ENCODE peak calls at places on chromosome 20, in ten cellular contexts. G, B, C, X, N, V, J, T, E and M are unnamed samples. For H3K9me3, the result is how much of the 10 kb centered on the place peaks cover.

GRCh38 chr20:37804584-37805566 is 98.1 kb upstream of the VSTM2L start:
- DNase-seq in G (no peak), B (no peak), C (peak), X (no peak), N (no peak), V (no peak), J (no peak), T (no peak), E (peak), M (no peak)

GRCh38 chr20:10848810-10849370 is 175.1 kb upstream of the JAG1 start:
- DNase-seq in G (no peak), B (no peak), C (peak), X (peak), N (no peak), V (peak), J (peak), T (no peak), E (peak), M (no peak)

GRCh38 chr20:38246357-38247165 is 14.0 kb downstream of the KIAA1755 start:
- DNase-seq in G (no peak), B (no peak), C (no peak), X (no peak), N (no peak), V (no peak), J (no peak), T (no peak), E (no peak), M (peak)

GRCh38 chr20:49646528-49646927 is 67.2 kb downstream of the B4GALT5 start:
- DNase-seq in G (no peak), B (no peak), C (no peak), X (no peak), N (no peak), V (no peak), J (no peak), T (no peak), E (no peak), M (no peak)

GRCh38 chr20:4666001-4666470 is 55.7 kb upstream of the PRND start:
- DNase-seq in G (no peak), B (no peak), C (peak), X (peak), N (no peak), V (no peak), J (no peak), T (no peak), E (peak), M (no peak)

GRCh38 chr20:11935754-11936551 is 18.3 kb downstream of the BTBD3 start:
- DNase-seq in G (no peak), B (no peak), C (no peak), X (no peak), N (no peak), V (no peak), J (no peak), T (no peak), E (no peak), M (no peak)

GRCh38 chr20:603116-603640 is 6.9 kb downstream of the TCF15 start:
- DNase-seq in G (no peak), B (no peak), C (no peak), X (no peak), N (no peak), V (no peak), J (no peak), T (no peak), E (no peak), M (peak)

GRCh38 chr20:19850190-19850533 is 92.1 kb downstream of the RIN2 start:
- DNase-seq in G (no peak), B (no peak), C (peak), X (no peak), N (no peak), V (no peak), J (no peak), T (no peak), E (no peak), M (no peak)

GRCh38 chr20:24393903-24394302 is 75.5 kb upstream of the SYNDIG1 start:
- DNase-seq in G (no peak), B (no peak), C (no peak), X (no peak), N (peak), V (no peak), J (no peak), T (no peak), E (no peak), M (no peak)

GRCh38 chr20:19631410-19631809 is 126.6 kb upstream of the RIN2 start:
- DNase-seq in G (no peak), B (peak), C (peak), X (no peak), N (peak), V (no peak), J (no peak), T (no peak), E (no peak), M (peak)

GRCh38 chr20:32484221-32485125 is 100.7 kb downstream of the NOL4L start:
- DNase-seq in G (no peak), B (peak), C (no peak), X (no peak), N (no peak), V (peak), J (no peak), T (no peak), E (peak), M (peak)

GRCh38 chr20:21702553-21703467 is 2.7 kb upstream of the PAX1 start:
- DNase-seq in G (peak), B (no peak), C (peak), X (peak), N (no peak), V (peak), J (no peak), T (no peak), E (peak), M (peak)

GRCh38 chr20:39777610-39778009 is 815.5 kb downstream of the DHX35 start:
- DNase-seq in G (no peak), B (no peak), C (no peak), X (no peak), N (no peak), V (no peak), J (no peak), T (no peak), E (no peak), M (no peak)

GRCh38 chr20:16100767-16101166 is 472.5 kb downstream of the KIF16B start:
- DNase-seq in G (no peak), B (no peak), C (no peak), X (no peak), N (no peak), V (no peak), J (no peak), T (no peak), E (no peak), M (peak)

GRCh38 chr20:52845044-52845443 is 127.1 kb upstream of the TSHZ2 start:
- DNase-seq in G (no peak), B (no peak), C (no peak), X (no peak), N (no peak), V (no peak), J (no peak), T (no peak), E (no peak), M (no peak)

GRCh38 chr20:14580426-14581074 is 243.1 kb upstream of the FLRT3 start:
- DNase-seq in G (no peak), B (no peak), C (no peak), X (no peak), N (no peak), V (no peak), J (no peak), T (no peak), E (no peak), M (no peak)

GRCh38 chr20:53723621-53724020 is 130.0 kb upstream of the ZNF217 start:
- DNase-seq in G (no peak), B (no peak), C (no peak), X (no peak), N (no peak), V (no peak), J (no peak), T (no peak), E (no peak), M (no peak)

GRCh38 chr20:44990957-44991356 is 24.6 kb downstream of the STK4 start:
- DNase-seq in G (no peak), B (no peak), C (no peak), X (no peak), N (no peak), V (no peak), J (no peak), T (no peak), E (no peak), M (no peak)

GRCh38 chr20:38804682-38805501 is 605 bp upstream of the PPP1R16B start:
- DNase-seq in G (peak), B (peak), C (peak), X (no peak), N (no peak), V (no peak), J (peak), T (no peak), E (peak), M (peak)

GRCh38 chr20:51002633-51003032 is 20.3 kb downstream of the KCNG1 start:
- DNase-seq in G (no peak), B (no peak), C (no peak), X (no peak), N (no peak), V (no peak), J (no peak), T (no peak), E (no peak), M (no peak)

GRCh38 chr20:47686545-47686944 is 98.7 kb downstream of the SULF2 start:
- DNase-seq in G (no peak), B (no peak), C (no peak), X (peak), N (no peak), V (no peak), J (no peak), T (no peak), E (no peak), M (no peak)

GRCh38 chr20:48064929-48065328 is 279.6 kb upstream of the SULF2 start:
- DNase-seq in G (no peak), B (no peak), C (no peak), X (peak), N (no peak), V (no peak), J (no peak), T (no peak), E (no peak), M (no peak)

GRCh38 chr20:11569163-11569562 is 348.5 kb upstream of the BTBD3 start:
- DNase-seq in G (no peak), B (no peak), C (no peak), X (no peak), N (no peak), V (no peak), J (peak), T (no peak), E (no peak), M (no peak)

GRCh38 chr20:40628877-40629276 is 60.2 kb downstream of the MAFB start:
- DNase-seq in G (no peak), B (no peak), C (no peak), X (no peak), N (peak), V (no peak), J (no peak), T (no peak), E (no peak), M (no peak)

GRCh38 chr20:48818481-48818987 is 9.3 kb downstream of the PREX1 start:
- DNase-seq in G (no peak), B (no peak), C (no peak), X (no peak), N (no peak), V (no peak), J (no peak), T (no peak), E (peak), M (no peak)

GRCh38 chr20:22617160-22617559 is 32.8 kb upstream of the FOXA2 start:
- DNase-seq in G (no peak), B (peak), C (peak), X (no peak), N (peak), V (peak), J (no peak), T (no peak), E (no peak), M (peak)

GRCh38 chr20:40414843-40415615 is 274.0 kb downstream of the MAFB start:
- DNase-seq in G (no peak), B (peak), C (no peak), X (no peak), N (no peak), V (no peak), J (no peak), T (no peak), E (peak), M (peak)

GRCh38 chr20:14264869-14265268 is 72.5 kb downstream of the FLRT3 start:
- DNase-seq in G (no peak), B (no peak), C (no peak), X (peak), N (no peak), V (peak), J (no peak), T (no peak), E (no peak), M (no peak)

GRCh38 chr20:5156670-5157448 is 30.1 kb downstream of the CDS2 start:
- DNase-seq in G (no peak), B (no peak), C (no peak), X (peak), N (no peak), V (no peak), J (no peak), T (peak), E (no peak), M (no peak)

GRCh38 chr20:41017448-41018042 is 11.1 kb upstream of the TOP1 start:
- DNase-seq in G (no peak), B (no peak), C (no peak), X (no peak), N (no peak), V (no peak), J (no peak), T (no peak), E (no peak), M (no peak)

DNA sequence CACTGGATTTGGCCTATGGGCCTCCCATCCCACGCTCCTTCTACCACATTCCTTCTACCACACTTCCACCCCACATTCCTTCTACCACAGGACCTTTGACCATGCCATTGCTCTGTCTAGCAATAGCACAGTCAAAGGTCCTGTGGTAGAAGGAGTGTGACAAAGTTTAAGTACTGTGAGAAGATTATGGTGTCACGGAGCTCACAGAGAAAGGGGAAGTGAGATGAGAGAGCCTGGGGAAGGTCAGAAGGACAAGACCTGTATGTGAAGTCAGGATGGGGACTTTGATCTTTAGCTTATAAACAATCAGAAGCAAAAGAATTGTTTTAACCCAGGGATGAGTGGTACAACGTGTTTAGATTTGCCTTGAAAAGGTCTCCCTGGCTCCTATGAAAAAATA is 568.2 kb upstream of the CHD6 start:
- DNase-seq in G (no peak), B (no peak), C (no peak), X (no peak), N (no peak), V (no peak), J (no peak), T (no peak), E (no peak), M (no peak)
- H3K9me3 ChIP-seq in G (under half), B (under half), C (under half), X (under half), N (under half), V (under half), J (under half), T (under half), E (under half), M (under half)

DNA sequence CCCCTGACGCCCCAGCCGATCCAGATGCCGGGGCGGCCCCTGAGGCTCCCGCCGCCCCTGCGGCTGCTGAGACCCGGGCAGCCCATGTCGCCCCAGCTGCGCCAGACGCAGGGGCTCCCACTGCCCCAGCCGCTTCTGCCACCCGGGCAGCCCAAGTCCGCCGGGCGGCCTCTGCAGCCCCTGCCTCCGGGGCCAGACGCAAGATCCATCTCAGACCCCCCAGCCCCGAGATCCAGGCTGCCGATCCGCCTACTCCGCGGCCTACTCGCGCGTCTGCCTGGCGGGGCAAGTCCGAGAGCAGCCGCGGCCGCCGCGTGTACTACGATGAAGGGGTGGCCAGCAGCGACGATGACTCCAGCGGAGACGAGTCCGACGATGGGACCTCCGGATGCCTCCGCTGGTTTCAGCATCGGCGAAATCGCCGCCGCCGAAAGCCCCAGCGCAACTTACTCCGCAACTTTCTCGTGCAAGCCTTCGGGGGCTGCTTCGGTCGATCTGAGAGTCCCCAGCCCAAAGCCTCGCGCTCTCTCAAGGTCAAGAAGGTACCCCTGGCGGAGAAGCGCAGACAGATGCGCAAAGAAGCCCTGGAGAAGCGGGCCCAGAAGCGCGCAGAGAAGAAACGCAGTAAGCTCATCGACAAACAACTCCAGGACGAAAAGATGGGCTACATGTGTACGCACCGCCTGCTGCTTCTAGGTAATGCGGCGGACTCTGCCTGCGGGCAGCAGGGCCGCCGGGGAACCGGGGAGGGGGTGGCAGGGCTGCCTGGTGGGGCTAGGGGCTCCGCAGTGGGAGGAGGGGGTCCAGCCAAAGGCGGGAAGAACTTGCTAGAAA is 2.3 kb downstream of the GNAS start:
- DNase-seq in G (no peak), B (no peak), C (no peak), X (no peak), N (no peak), V (no peak), J (no peak), T (no peak), E (no peak), M (no peak)
- H3K4me3 ChIP-seq in G (peak), B (peak), C (no peak), X (peak), N (peak), V (no peak), J (peak), T (peak), E (peak), M (no peak)

GRCh38 chr20:36800410-36800809 is 26.8 kb upstream of the DSN1 start:
- DNase-seq in G (no peak), B (no peak), C (no peak), X (no peak), N (no peak), V (no peak), J (no peak), T (no peak), E (no peak), M (no peak)

GRCh38 chr20:36806049-36806448 is 32.5 kb upstream of the DSN1 start:
- DNase-seq in G (no peak), B (no peak), C (no peak), X (no peak), N (no peak), V (no peak), J (no peak), T (no peak), E (no peak), M (no peak)

GRCh38 chr20:36804425-36804824 is 30.9 kb upstream of the DSN1 start:
- DNase-seq in G (no peak), B (no peak), C (no peak), X (no peak), N (no peak), V (no peak), J (no peak), T (no peak), E (no peak), M (no peak)

GRCh38 chr20:36805396-36805795 is 31.8 kb upstream of the DSN1 start:
- DNase-seq in G (no peak), B (no peak), C (no peak), X (no peak), N (no peak), V (no peak), J (no peak), T (no peak), E (no peak), M (no peak)

DNA sequence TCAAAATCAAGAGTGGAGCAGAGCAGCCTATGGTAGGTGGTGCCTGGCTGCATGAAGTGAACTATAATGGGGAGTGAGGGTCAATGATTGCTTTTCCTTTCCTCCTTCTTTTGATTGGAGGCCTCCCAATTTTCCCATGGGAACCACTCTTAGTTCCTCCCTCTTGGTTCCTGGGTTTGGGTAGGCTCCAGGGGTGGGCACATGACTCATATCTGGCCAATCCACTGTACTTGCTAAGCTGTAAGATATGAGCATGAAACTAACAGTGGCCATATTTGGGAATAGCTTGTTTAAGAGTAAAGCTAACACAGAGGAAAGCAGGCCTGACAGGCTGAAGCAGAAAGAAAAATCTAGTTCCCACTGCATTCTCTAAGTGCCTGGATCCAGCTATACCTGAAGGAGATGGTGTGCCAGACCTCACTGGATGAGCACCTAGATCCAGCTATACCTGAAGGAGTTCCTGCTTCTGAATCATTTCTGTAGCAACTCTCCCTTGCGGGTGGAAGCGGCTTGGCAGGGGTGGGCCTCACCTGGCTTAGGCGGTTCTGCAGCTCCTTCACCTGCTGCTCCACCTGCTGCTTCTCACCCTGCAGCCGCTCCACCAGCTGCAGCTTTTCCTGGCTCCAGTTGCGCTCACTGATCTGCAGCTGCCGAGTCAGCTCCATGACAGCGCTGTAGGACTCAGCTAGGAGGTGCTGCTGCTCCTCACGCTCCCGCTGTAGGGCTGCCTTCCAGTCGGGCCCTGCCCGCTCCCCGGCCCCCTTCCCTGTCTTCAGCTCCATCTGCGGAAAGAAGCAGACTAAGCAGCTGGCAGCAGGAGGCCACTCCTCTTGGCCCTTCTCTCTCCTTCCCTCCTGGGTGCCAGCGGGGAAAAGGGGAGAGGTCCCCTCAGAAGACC is 29.0 kb upstream of the DSN1 start:
- DNase-seq in G (no peak), B (no peak), C (no peak), X (peak), N (no peak), V (no peak), J (no peak), T (no peak), E (no peak), M (no peak)
- TF ChIP-seq POLR2A in G (no peak), B (no peak), C (no peak), X (no peak), N (no peak), V (no peak), J (no peak), T (no peak), E (no peak), M (no peak)

DNA sequence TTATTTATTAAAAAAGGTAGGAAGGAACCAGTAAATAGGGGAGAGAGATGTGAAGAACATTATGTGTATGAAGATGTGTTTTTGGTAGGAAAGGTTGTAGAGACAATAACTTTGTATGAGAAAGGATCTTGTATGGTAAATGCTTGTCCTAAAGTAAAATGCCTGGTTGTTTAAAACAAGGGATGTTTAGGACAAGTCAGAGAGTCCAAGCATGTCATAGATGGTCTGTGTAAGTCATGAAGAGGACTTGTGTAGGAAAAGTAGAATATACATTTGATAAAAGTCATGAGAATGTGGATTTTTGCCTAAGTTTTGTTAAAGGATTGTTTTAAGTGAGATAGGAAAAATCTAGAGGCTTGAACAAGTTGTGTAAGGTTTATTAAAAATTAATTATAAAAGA is 325.1 kb downstream of the CDH26 start:
- DNase-seq in G (no peak), B (no peak), C (no peak), X (no peak), N (no peak), V (no peak), J (no peak), T (no peak), E (no peak), M (no peak)
- H3K9me3 ChIP-seq in G (under half), B (under half), C (under half), X (under half), N (under half), V (under half), J (half or more), T (under half), E (under half), M (under half)

DNA sequence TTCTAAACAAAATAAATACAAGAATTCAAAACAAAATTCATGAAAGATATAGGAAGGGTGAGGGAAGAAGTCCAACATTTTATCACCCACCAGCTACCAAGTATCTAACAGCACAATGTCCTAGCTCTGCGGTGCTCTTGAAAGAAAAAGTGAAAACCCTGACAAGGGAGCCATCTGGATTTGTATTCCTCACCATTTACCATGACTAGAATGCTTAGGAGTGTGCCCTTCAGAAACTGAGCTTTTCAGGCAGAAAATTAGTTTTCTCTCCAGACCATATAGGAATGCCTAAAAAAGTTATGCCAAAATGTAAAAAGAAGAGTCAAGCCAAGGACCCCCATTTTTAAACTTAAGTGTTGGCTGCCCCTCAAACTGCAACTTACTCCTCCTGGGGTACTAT is 4.5 kb downstream of the SNX5 start:
- DNase-seq in G (no peak), B (no peak), C (no peak), X (no peak), N (no peak), V (no peak), J (no peak), T (no peak), E (no peak), M (no peak)
- H3K4me3 ChIP-seq in G (no peak), B (no peak), C (no peak), X (no peak), N (no peak), V (no peak), J (no peak), T (no peak), E (no peak), M (no peak)